ENCODE peak calls at places on chromosomes 4 and X, in six cellular contexts. One of them, this sample, is unnamed. For H3K36me3 and H3K27me3, the result is how much of the 10 kb centered on the place peaks cover.

GRCh38 chr4:77036206-77036605 is 39.6 kb downstream of the CCNI start:
- DNase-seq in sigmoid colon: no peak
- DNase-seq in upper lobe of right lung: no peak
- DNase-seq in GM23248: peak
- DNase-seq in bronchial epithelial cell: no peak
- DNase-seq in CD4-positive, CD25-positive, alpha-beta regulatory T cell: no peak
- DNase-seq in this sample: peak

GRCh38 chr4:52198356-52198755 is 147.3 kb downstream of the SPATA18 start:
- DNase-seq in bronchial epithelial cell: no peak
- DNase-seq in GM23248: no peak
- DNase-seq in sigmoid colon: no peak
- DNase-seq in upper lobe of right lung: no peak
- DNase-seq in CD4-positive, CD25-positive, alpha-beta regulatory T cell: no peak
- DNase-seq in this sample: no peak

GRCh38 chr4:140689628-140690027 is 66.6 kb downstream of the TBC1D9 start:
- DNase-seq in GM23248: no peak
- DNase-seq in CD4-positive, CD25-positive, alpha-beta regulatory T cell: no peak
- DNase-seq in bronchial epithelial cell: no peak
- DNase-seq in sigmoid colon: no peak
- DNase-seq in upper lobe of right lung: no peak
- DNase-seq in this sample: no peak

GRCh38 chrX:45274576-45274975 is 73.9 kb upstream of the DIPK2B start:
- DNase-seq in CD4-positive, CD25-positive, alpha-beta regulatory T cell: no peak
- DNase-seq in sigmoid colon: no peak
- DNase-seq in bronchial epithelial cell: no peak
- DNase-seq in GM23248: peak
- DNase-seq in upper lobe of right lung: no peak
- DNase-seq in this sample: no peak

GRCh38 chr4:169909479-169909878 is 116.7 kb downstream of the MFAP3L start:
- DNase-seq in upper lobe of right lung: no peak
- DNase-seq in CD4-positive, CD25-positive, alpha-beta regulatory T cell: no peak
- DNase-seq in bronchial epithelial cell: no peak
- DNase-seq in GM23248: no peak
- DNase-seq in sigmoid colon: no peak
- DNase-seq in this sample: no peak

GRCh38 chr4:104493071-104493831 is 1.4 kb downstream of the CXXC4 start:
- DNase-seq in upper lobe of right lung: no peak
- DNase-seq in GM23248: no peak
- DNase-seq in bronchial epithelial cell: no peak
- DNase-seq in sigmoid colon: no peak
- DNase-seq in CD4-positive, CD25-positive, alpha-beta regulatory T cell: no peak
- DNase-seq in this sample: no peak

GRCh38 chrX:39809326-39809725 is 288.4 kb downstream of the BCOR start:
- DNase-seq in CD4-positive, CD25-positive, alpha-beta regulatory T cell: no peak
- DNase-seq in sigmoid colon: no peak
- DNase-seq in bronchial epithelial cell: peak
- DNase-seq in GM23248: peak
- DNase-seq in upper lobe of right lung: no peak
- DNase-seq in this sample: no peak

GRCh38 chr4:132991111-132991510 is 158.0 kb upstream of the PCDH10 start:
- DNase-seq in CD4-positive, CD25-positive, alpha-beta regulatory T cell: no peak
- DNase-seq in bronchial epithelial cell: no peak
- DNase-seq in sigmoid colon: no peak
- DNase-seq in GM23248: no peak
- DNase-seq in upper lobe of right lung: no peak
- DNase-seq in this sample: no peak

GRCh38 chrX:45806410-45807121 is 605.9 kb upstream of the DIPK2B start:
- DNase-seq in CD4-positive, CD25-positive, alpha-beta regulatory T cell: peak
- DNase-seq in bronchial epithelial cell: peak
- DNase-seq in sigmoid colon: no peak
- DNase-seq in upper lobe of right lung: no peak
- DNase-seq in GM23248: peak
- DNase-seq in this sample: peak

GRCh38 chr4:46586566-46586965 is 196.6 kb upstream of the GABRA2 start:
- DNase-seq in CD4-positive, CD25-positive, alpha-beta regulatory T cell: no peak
- DNase-seq in GM23248: no peak
- DNase-seq in sigmoid colon: no peak
- DNase-seq in upper lobe of right lung: no peak
- DNase-seq in bronchial epithelial cell: no peak
- DNase-seq in this sample: no peak

GRCh38 chr4:82851902-82852750 is 38.8 kb downstream of the SEC31A start:
- DNase-seq in upper lobe of right lung: no peak
- DNase-seq in CD4-positive, CD25-positive, alpha-beta regulatory T cell: peak
- DNase-seq in bronchial epithelial cell: peak
- DNase-seq in GM23248: peak
- DNase-seq in sigmoid colon: no peak
- DNase-seq in this sample: no peak

GRCh38 chr4:188218392-188218791 is 79.2 kb downstream of the TRIML1 start:
- DNase-seq in GM23248: no peak
- DNase-seq in upper lobe of right lung: no peak
- DNase-seq in bronchial epithelial cell: no peak
- DNase-seq in CD4-positive, CD25-positive, alpha-beta regulatory T cell: no peak
- DNase-seq in sigmoid colon: no peak
- DNase-seq in this sample: no peak

GRCh38 chr4:176443117-176443516 is 123.4 kb downstream of the SPCS3 start:
- DNase-seq in CD4-positive, CD25-positive, alpha-beta regulatory T cell: no peak
- DNase-seq in GM23248: peak
- DNase-seq in upper lobe of right lung: no peak
- DNase-seq in sigmoid colon: no peak
- DNase-seq in bronchial epithelial cell: peak
- DNase-seq in this sample: peak

GRCh38 chr4:89800012-89800516 is 36.9 kb downstream of the SNCA start:
- DNase-seq in CD4-positive, CD25-positive, alpha-beta regulatory T cell: no peak
- DNase-seq in GM23248: peak
- DNase-seq in upper lobe of right lung: no peak
- DNase-seq in sigmoid colon: no peak
- DNase-seq in bronchial epithelial cell: peak
- DNase-seq in this sample: no peak

GRCh38 chr4:85127653-85128052 is 161.2 kb upstream of the WDFY3 start:
- DNase-seq in CD4-positive, CD25-positive, alpha-beta regulatory T cell: no peak
- DNase-seq in bronchial epithelial cell: peak
- DNase-seq in upper lobe of right lung: no peak
- DNase-seq in GM23248: peak
- DNase-seq in sigmoid colon: no peak
- DNase-seq in this sample: peak

GRCh38 chr4:99300934-99301333 is 10.1 kb upstream of the ADH1A start:
- DNase-seq in sigmoid colon: peak
- DNase-seq in bronchial epithelial cell: peak
- DNase-seq in GM23248: peak
- DNase-seq in CD4-positive, CD25-positive, alpha-beta regulatory T cell: no peak
- DNase-seq in upper lobe of right lung: peak
- DNase-seq in this sample: peak

GRCh38 chrX:124931241-124931640 is 388.4 kb upstream of the TEX13C start:
- DNase-seq in upper lobe of right lung: no peak
- DNase-seq in CD4-positive, CD25-positive, alpha-beta regulatory T cell: no peak
- DNase-seq in GM23248: no peak
- DNase-seq in sigmoid colon: no peak
- DNase-seq in bronchial epithelial cell: no peak
- DNase-seq in this sample: no peak

GRCh38 chr4:112853662-112854256 is 195.7 kb upstream of the ANK2 start:
- DNase-seq in CD4-positive, CD25-positive, alpha-beta regulatory T cell: no peak
- DNase-seq in GM23248: peak
- DNase-seq in sigmoid colon: no peak
- DNase-seq in upper lobe of right lung: no peak
- DNase-seq in bronchial epithelial cell: peak
- DNase-seq in this sample: no peak

GRCh38 chr4:188839704-188840103 is 700.5 kb downstream of the TRIML1 start:
- DNase-seq in upper lobe of right lung: no peak
- DNase-seq in GM23248: no peak
- DNase-seq in bronchial epithelial cell: no peak
- DNase-seq in CD4-positive, CD25-positive, alpha-beta regulatory T cell: no peak
- DNase-seq in sigmoid colon: no peak
- DNase-seq in this sample: no peak

DNA sequence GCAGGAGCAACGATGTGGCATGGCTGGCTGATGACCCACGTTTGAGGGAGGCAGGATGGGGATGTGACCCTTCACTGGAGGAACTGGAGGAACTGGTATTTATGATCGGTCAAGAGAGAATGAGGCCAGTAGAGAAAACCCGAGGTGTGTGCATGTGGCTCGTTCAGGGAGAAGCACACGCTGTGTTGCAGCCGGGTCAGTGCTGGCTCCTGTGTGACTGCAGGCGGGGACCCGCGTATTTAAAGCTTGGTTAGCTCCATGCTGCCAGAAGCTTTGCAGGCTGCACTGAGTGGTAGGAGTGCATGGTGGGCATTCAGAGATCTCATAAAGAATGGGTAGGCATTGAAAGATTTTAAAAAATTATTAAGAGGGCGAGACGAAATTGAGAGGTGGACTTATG is 52.1 kb downstream of the NELFA start:
- DNase-seq in CD4-positive, CD25-positive, alpha-beta regulatory T cell: no peak
- DNase-seq in upper lobe of right lung: no peak
- DNase-seq in sigmoid colon: no peak
- DNase-seq in bronchial epithelial cell: no peak
- DNase-seq in GM23248: no peak
- DNase-seq in this sample: no peak
- H3K36me3 ChIP-seq in CD4-positive, CD25-positive, alpha-beta regulatory T cell: half or more
- H3K36me3 ChIP-seq in upper lobe of right lung: half or more
- H3K36me3 ChIP-seq in sigmoid colon: under half
- H3K36me3 ChIP-seq in bronchial epithelial cell: under half
- H3K36me3 ChIP-seq in GM23248: under half
- H3K36me3 ChIP-seq in this sample: under half

DNA sequence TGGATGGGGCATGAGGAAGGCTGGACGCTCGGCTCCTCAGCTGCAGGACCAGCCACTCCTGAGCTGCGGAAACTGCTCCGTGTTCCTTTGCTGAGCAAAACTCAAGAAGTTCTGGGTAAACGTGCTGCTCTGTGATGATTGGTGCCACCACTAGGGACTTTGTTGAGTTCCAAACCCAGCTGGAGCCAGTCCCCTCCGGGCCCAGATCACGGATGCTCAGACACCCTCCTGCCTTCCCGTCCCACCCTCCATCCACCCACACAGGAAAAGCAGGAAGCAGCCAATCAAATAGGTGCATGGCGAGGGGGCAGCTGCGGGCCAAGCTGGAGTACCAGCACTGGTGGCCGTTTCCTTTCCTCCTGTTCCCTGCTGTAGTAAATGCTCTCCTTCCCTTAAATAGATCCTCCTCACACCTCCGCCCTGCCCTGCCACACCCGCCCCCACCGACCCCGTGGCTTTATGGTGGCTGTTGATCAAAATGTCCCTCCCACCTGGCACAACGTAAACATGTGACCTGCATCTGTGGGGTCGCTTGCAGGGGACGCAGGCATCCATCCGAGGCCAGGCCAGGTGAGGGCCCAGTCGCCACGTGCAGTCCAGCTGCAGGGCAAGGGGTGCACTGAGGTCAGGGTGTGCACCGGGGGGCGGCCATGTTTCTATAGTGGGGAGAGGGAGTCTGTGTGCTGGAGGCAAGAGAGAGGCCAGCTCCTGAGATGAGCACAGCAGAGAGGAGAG is 68.2 kb downstream of the ADRA2C start:
- DNase-seq in sigmoid colon: no peak
- DNase-seq in bronchial epithelial cell: no peak
- DNase-seq in GM23248: no peak
- DNase-seq in upper lobe of right lung: no peak
- DNase-seq in CD4-positive, CD25-positive, alpha-beta regulatory T cell: no peak
- DNase-seq in this sample: no peak
- H3K4me3 ChIP-seq in sigmoid colon: no peak
- H3K4me3 ChIP-seq in bronchial epithelial cell: no peak
- H3K4me3 ChIP-seq in GM23248: no peak
- H3K4me3 ChIP-seq in upper lobe of right lung: no peak
- H3K4me3 ChIP-seq in CD4-positive, CD25-positive, alpha-beta regulatory T cell: no peak
- H3K4me3 ChIP-seq in this sample: no peak

GRCh38 chrX:154033848-154034247 is 14.1 kb upstream of the IRAK1 start:
- DNase-seq in upper lobe of right lung: no peak
- DNase-seq in bronchial epithelial cell: no peak
- DNase-seq in GM23248: no peak
- DNase-seq in CD4-positive, CD25-positive, alpha-beta regulatory T cell: no peak
- DNase-seq in sigmoid colon: no peak
- DNase-seq in this sample: no peak
- H3K27me3 ChIP-seq in upper lobe of right lung: under half
- H3K27me3 ChIP-seq in bronchial epithelial cell: under half
- H3K27me3 ChIP-seq in GM23248: under half
- H3K27me3 ChIP-seq in CD4-positive, CD25-positive, alpha-beta regulatory T cell: under half
- H3K27me3 ChIP-seq in sigmoid colon: under half
- H3K27me3 ChIP-seq in this sample: under half

DNA sequence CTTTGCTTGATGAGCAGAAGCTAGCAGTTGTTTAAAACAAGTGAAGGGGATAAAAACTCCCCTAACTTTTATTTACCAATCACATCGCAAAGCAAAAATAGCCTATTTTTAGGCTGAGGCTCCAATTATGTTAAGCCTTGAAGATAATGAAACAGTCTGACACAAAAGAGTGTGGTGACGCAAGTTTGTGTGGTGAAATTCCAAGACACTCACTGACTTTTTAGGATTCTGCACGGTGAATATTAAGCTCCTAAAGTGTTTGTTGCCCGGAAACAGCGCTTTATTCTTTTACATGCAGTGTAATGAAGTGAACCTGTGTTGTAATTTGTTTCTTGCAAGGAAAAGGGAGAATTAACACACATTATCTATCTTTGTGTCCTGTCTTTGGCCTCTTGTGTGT is 74.8 kb downstream of the POLA1 start:
- DNase-seq in upper lobe of right lung: no peak
- DNase-seq in sigmoid colon: no peak
- DNase-seq in bronchial epithelial cell: no peak
- DNase-seq in CD4-positive, CD25-positive, alpha-beta regulatory T cell: no peak
- DNase-seq in GM23248: no peak
- DNase-seq in this sample: no peak
- H3K36me3 ChIP-seq in upper lobe of right lung: under half
- H3K36me3 ChIP-seq in sigmoid colon: under half
- H3K36me3 ChIP-seq in bronchial epithelial cell: under half
- H3K36me3 ChIP-seq in CD4-positive, CD25-positive, alpha-beta regulatory T cell: under half
- H3K36me3 ChIP-seq in GM23248: under half
- H3K36me3 ChIP-seq in this sample: under half

DNA sequence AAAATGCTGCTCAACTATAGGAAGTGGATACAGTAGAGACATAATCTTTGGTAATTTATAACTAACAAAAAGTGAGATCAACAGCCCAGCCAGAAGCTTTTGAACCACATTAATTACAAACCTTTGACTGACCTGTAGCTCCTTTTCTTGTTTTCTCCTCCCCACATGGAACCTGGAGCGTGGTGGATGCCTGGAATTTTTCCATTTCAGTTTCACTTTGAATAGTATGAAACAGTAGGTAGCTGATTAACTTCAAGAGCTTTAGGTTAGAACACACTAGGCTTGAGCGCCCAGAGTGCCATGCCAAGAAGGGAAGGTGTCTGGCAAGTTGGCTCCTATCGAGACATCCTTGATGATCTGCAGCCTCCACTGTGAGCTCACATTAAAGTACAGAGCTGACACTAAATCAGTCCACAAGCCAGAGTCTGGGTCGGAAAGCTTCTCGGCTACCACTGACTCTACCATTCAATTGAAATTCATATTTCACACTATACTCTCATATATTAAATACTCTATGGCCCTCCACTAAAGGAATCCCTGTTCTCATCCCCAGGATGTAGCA is 143.4 kb downstream of the GLRA2 start:
- DNase-seq in CD4-positive, CD25-positive, alpha-beta regulatory T cell: no peak
- DNase-seq in GM23248: no peak
- DNase-seq in sigmoid colon: no peak
- DNase-seq in upper lobe of right lung: no peak
- DNase-seq in bronchial epithelial cell: no peak
- DNase-seq in this sample: no peak
- H3K4me3 ChIP-seq in CD4-positive, CD25-positive, alpha-beta regulatory T cell: no peak
- H3K4me3 ChIP-seq in GM23248: no peak
- H3K4me3 ChIP-seq in sigmoid colon: no peak
- H3K4me3 ChIP-seq in upper lobe of right lung: no peak
- H3K4me3 ChIP-seq in bronchial epithelial cell: no peak
- H3K4me3 ChIP-seq in this sample: no peak

GRCh38 chr4:13546374-13546854 is 2.1 kb upstream of the NKX3-2 start:
- DNase-seq in GM23248: no peak
- DNase-seq in CD4-positive, CD25-positive, alpha-beta regulatory T cell: no peak
- DNase-seq in bronchial epithelial cell: no peak
- DNase-seq in sigmoid colon: no peak
- DNase-seq in upper lobe of right lung: no peak
- DNase-seq in this sample: no peak
- H3K27me3 ChIP-seq in GM23248: half or more
- H3K27me3 ChIP-seq in CD4-positive, CD25-positive, alpha-beta regulatory T cell: under half
- H3K27me3 ChIP-seq in bronchial epithelial cell: under half
- H3K27me3 ChIP-seq in sigmoid colon: under half
- H3K27me3 ChIP-seq in upper lobe of right lung: half or more
- H3K27me3 ChIP-seq in this sample: under half

GRCh38 chr4:152626790-152627189 is 53.0 kb downstream of the TMEM154 start:
- DNase-seq in CD4-positive, CD25-positive, alpha-beta regulatory T cell: no peak
- DNase-seq in GM23248: no peak
- DNase-seq in bronchial epithelial cell: no peak
- DNase-seq in upper lobe of right lung: no peak
- DNase-seq in sigmoid colon: no peak
- DNase-seq in this sample: no peak
- H3K36me3 ChIP-seq in CD4-positive, CD25-positive, alpha-beta regulatory T cell: under half
- H3K36me3 ChIP-seq in GM23248: under half
- H3K36me3 ChIP-seq in bronchial epithelial cell: under half
- H3K36me3 ChIP-seq in upper lobe of right lung: under half
- H3K36me3 ChIP-seq in sigmoid colon: under half
- H3K36me3 ChIP-seq in this sample: under half

This sample was measured in MG63.